ENCODE peak calls at places on chromosomes 4 and X, in ten cellular contexts. M is suprapubic skin, O is GM12891, L is stomach, A is HCT116, E is SK-N-SH, X is GM23338, D is prostate gland, Z is transverse colon, G is GM12892. J is an unnamed sample.

GRCh38 chrX:1661048-1661921 is 46.4 kb downstream of the ASMT start:
- DNase-seq in M (no peak), O (peak; percentile 89), L (peak; percentile 46), A (peak; percentile 60), E (no peak), X (peak; percentile 96), D (peak; percentile 9), Z (peak; percentile 68), G (peak; percentile 88), J (no peak)

GRCh38 chrX:12878536-12878935 is 11.7 kb downstream of the TLR7 start:
- DNase-seq in M (no peak), O (no peak), L (no peak), A (no peak), E (peak; percentile 19), X (no peak), D (no peak), Z (no peak), G (no peak), J (no peak)

GRCh38 chrX:129310000-129310399 is 213.3 kb downstream of the SMARCA1 start:
- DNase-seq in M (no peak), O (no peak), L (no peak), A (no peak), E (no peak), X (peak; percentile 8), D (no peak), Z (no peak), G (no peak), J (no peak)

GRCh38 chr4:138222041-138222440 is 20.1 kb downstream of the SLC7A11 start:
- DNase-seq in M (no peak), O (no peak), L (no peak), A (no peak), E (no peak), X (no peak), D (no peak), Z (no peak), G (no peak), J (no peak)

GRCh38 chrX:50905334-50905733 is 5.2 kb upstream of the BMP15 start:
- DNase-seq in M (no peak), O (no peak), L (no peak), A (no peak), E (no peak), X (peak; percentile 38), D (no peak), Z (peak; percentile 19), G (no peak), J (no peak)

GRCh38 chr4:11028334-11028733 is 343.8 kb upstream of the CLNK start:
- DNase-seq in M (no peak), O (no peak), L (no peak), A (no peak), E (no peak), X (no peak), D (no peak), Z (no peak), G (no peak), J (no peak)

GRCh38 chrX:79081895-79082512 is 62.5 kb upstream of the GPR174 start:
- DNase-seq in M (no peak), O (no peak), L (no peak), A (no peak), E (peak; percentile 33), X (peak; percentile 36), D (no peak), Z (no peak), G (peak; percentile 2), J (no peak)

GRCh38 chr4:142817442-142817841 is 28.7 kb downstream of the INPP4B start:
- DNase-seq in M (peak; percentile 63), O (no peak), L (no peak), A (peak; percentile 88), E (no peak), X (no peak), D (no peak), Z (no peak), G (no peak), J (no peak)

GRCh38 chr4:2818351-2818939 is 25.2 kb upstream of the ADD1 start:
- DNase-seq in M (no peak), O (no peak), L (no peak), A (no peak), E (peak; percentile 91), X (peak; percentile 69), D (no peak), Z (no peak), G (no peak), J (no peak)

GRCh38 chr4:181950372-181951127 is 292.7 kb upstream of the TENM3 start:
- DNase-seq in M (no peak), O (no peak), L (no peak), A (no peak), E (no peak), X (no peak), D (no peak), Z (no peak), G (no peak), J (no peak)

GRCh38 chrX:33906971-33907370 is 225.1 kb downstream of the FAM47A start:
- DNase-seq in M (no peak), O (no peak), L (no peak), A (no peak), E (no peak), X (peak; percentile 2), D (no peak), Z (no peak), G (no peak), J (no peak)

GRCh38 chr4:109957227-109957626 is 44.5 kb downstream of the EGF start:
- DNase-seq in M (no peak), O (no peak), L (no peak), A (no peak), E (no peak), X (no peak), D (no peak), Z (no peak), G (no peak), J (no peak)

GRCh38 chrX:110180176-110180927 is 137.5 kb downstream of the AMMECR1 start:
- DNase-seq in M (no peak), O (no peak), L (no peak), A (peak; percentile 16), E (no peak), X (no peak), D (no peak), Z (no peak), G (no peak), J (no peak)

GRCh38 chrX:96004386-96004785 is 680.3 kb upstream of the DIAPH2 start:
- DNase-seq in M (no peak), O (no peak), L (no peak), A (no peak), E (no peak), X (no peak), D (no peak), Z (no peak), G (no peak), J (no peak)

GRCh38 chrX:5068550-5068949 is 1160.1 kb downstream of the NLGN4X start:
- DNase-seq in M (no peak), O (no peak), L (no peak), A (no peak), E (no peak), X (no peak), D (no peak), Z (no peak), G (no peak), J (no peak)

GRCh38 chr4:54085284-54085683 is 14.7 kb upstream of the GSX2 start:
- DNase-seq in M (peak; percentile 90), O (no peak), L (no peak), A (no peak), E (no peak), X (no peak), D (no peak), Z (no peak), G (no peak), J (no peak)

GRCh38 chr4:54077812-54078211 is 13.4 kb upstream of the CHIC2 start:
- DNase-seq in M (no peak), O (no peak), L (no peak), A (no peak), E (no peak), X (no peak), D (no peak), Z (no peak), G (no peak), J (no peak)

GRCh38 chr4:54076673-54077072 is 12.3 kb upstream of the CHIC2 start:
- DNase-seq in M (no peak), O (no peak), L (no peak), A (no peak), E (no peak), X (no peak), D (no peak), Z (no peak), G (no peak), J (no peak)

DNA sequence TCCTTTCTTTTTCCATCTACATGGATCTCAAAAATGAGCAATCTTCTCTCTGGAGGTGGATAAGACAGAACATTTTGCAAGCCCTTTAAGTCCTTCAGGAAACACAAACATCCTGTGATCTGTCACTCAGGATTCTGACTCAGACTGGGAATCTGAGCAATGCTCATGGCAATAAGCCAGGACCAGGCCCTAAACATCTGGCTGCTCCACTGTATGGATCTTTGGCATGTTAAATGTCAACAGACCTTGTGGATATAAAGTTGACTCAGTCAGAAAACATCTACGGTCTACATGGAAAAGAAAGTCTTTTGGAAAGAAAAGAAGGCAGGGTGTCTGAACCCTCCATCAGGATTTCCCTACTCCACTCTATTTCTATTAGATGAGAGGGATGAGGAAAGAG is 17.8 kb upstream of the CHIC2 start:
- DNase-seq in M (no peak), O (no peak), L (peak; percentile 46), A (peak; percentile 70), E (no peak), X (no peak), D (no peak), Z (peak; percentile 57), G (no peak), J (no peak)
- TF ChIP-seq POLR2AphosphoS5 in M (no peak), O (no peak), L (no peak), A (peak; percentile 55), E (peak; percentile 88), X (no peak), D (no peak), Z (no peak), G (no peak), J (no peak)

GRCh38 chrX:45771114-45771513 is 570.4 kb upstream of the DIPK2B start:
- DNase-seq in M (no peak), O (no peak), L (peak; percentile 39), A (peak; percentile 77), E (no peak), X (no peak), D (peak; percentile 19), Z (peak; percentile 72), G (no peak), J (no peak)
- TF ChIP-seq POLR2AphosphoS5 in M (no peak), O (no peak), L (no peak), A (peak; percentile 84), E (peak; percentile 99), X (no peak), D (peak; percentile 38), Z (peak; percentile 79), G (no peak), J (no peak)

DNA sequence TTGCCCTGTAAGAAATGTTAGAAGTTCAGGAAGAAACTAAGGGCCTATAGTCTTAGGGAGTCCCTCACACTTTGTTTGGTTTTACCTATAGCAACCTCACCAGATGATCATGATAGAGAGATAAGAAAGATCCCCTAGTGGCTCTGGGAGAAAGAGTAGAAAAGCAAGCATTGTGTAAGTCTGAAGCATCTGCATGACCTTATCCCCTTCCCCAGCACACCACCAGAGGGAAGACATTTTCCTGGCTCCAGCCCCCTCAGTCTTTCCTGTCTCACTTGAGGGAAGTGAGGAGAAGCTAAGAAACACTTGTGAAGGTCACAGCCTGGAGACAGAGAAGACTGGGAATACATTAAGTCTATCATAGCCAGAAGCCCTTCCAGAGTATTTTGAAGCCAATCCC is 154.0 kb downstream of the EVC2 start:
- DNase-seq in M (no peak), O (no peak), L (no peak), A (no peak), E (no peak), X (peak; percentile 38), D (no peak), Z (no peak), G (no peak), J (no peak)
- TF ChIP-seq POLR2AphosphoS5 in M (no peak), O (no peak), L (no peak), A (no peak), E (no peak), X (no peak), D (no peak), Z (no peak), G (no peak), J (no peak)

GRCh38 chr4:70619288-70619687 is 9.3 kb upstream of the ENAM start:
- DNase-seq in M (no peak), O (no peak), L (no peak), A (no peak), E (no peak), X (no peak), D (no peak), Z (no peak), G (no peak), J (no peak)
- TF ChIP-seq POLR2AphosphoS5 in M (no peak), O (no peak), L (no peak), A (no peak), E (no peak), X (no peak), D (no peak), Z (no peak), G (no peak), J (no peak)

J was measured in breast epithelium.